ENCODE peak calls at places on chromosomes 6 and 20, in seven cellular contexts. O is AG09309; B is esophagus squamous epithelium; I is H9; J is tibial artery; P is T-helper 2 cell; H is activated CD4-positive, CD25-positive, alpha-beta regulatory T cell. A is an unnamed sample.

GRCh38 chr6:129046526-129046925 is 163.6 kb downstream of the LAMA2 start:
- DNase-seq in I (no peak), H (no peak), B (no peak), P (no peak), O (no peak), J (no peak), A (no peak)

GRCh38 chr6:41352907-41353306 is 17.5 kb downstream of the NCR2 start:
- DNase-seq in H (no peak), P (no peak), O (no peak), J (no peak), I (no peak), B (no peak), A (no peak)

GRCh38 chr20:36065427-36065998 is 89.0 kb upstream of the EPB41L1 start:
- DNase-seq in P (no peak), O (no peak), B (no peak), J (no peak), H (no peak), I (peak), A (no peak)

GRCh38 chr6:170137911-170138910 is 152.7 kb downstream of the DLL1 start:
- DNase-seq in B (no peak), O (no peak), H (no peak), P (no peak), I (no peak), J (peak), A (no peak)

GRCh38 chr20:36153754-36154695 is 515 bp upstream of the EPB41L1 start:
- DNase-seq in B (no peak), O (no peak), P (peak), J (peak), H (no peak), I (peak), A (no peak)

GRCh38 chr20:59526242-59527225 is 77.8 kb upstream of the PHACTR3 start:
- DNase-seq in I (peak), O (no peak), H (no peak), B (no peak), J (no peak), P (no peak), A (no peak)

GRCh38 chr6:109867970-109868358 is 110.1 kb upstream of the GPR6 start:
- DNase-seq in J (no peak), O (peak), P (no peak), H (no peak), B (no peak), I (no peak), A (no peak)

GRCh38 chr6:2744206-2744771 is 6.4 kb downstream of the MYLK4 start:
- DNase-seq in P (no peak), B (no peak), I (no peak), J (no peak), H (no peak), O (no peak), A (no peak)

GRCh38 chr20:3226864-3227263 is 12.1 kb downstream of the SLC4A11 start:
- DNase-seq in I (no peak), O (no peak), J (no peak), H (no peak), P (no peak), B (no peak), A (no peak)

GRCh38 chr6:91428953-91429560 is 842.2 kb upstream of the MAP3K7 start:
- DNase-seq in O (no peak), H (no peak), P (no peak), J (no peak), I (no peak), B (no peak), A (no peak)

GRCh38 chr20:32559753-32560380 is 25.3 kb downstream of the NOL4L start:
- DNase-seq in P (no peak), B (no peak), H (no peak), J (no peak), O (no peak), I (no peak), A (no peak)

GRCh38 chr6:3471286-3471685 is 14.4 kb upstream of the SLC22A23 start:
- DNase-seq in B (no peak), H (no peak), I (no peak), P (no peak), J (no peak), O (no peak), A (no peak)

GRCh38 chr20:833121-833449 is 430 bp upstream of the FAM110A start:
- DNase-seq in P (no peak), O (no peak), B (no peak), I (no peak), H (no peak), J (no peak), A (no peak)

GRCh38 chr6:134363323-134364039 is 45.6 kb upstream of the SGK1 start:
- DNase-seq in H (no peak), I (no peak), O (peak), B (no peak), P (no peak), J (no peak), A (peak)

GRCh38 chr6:35452186-35453090 is at the start of gene FANCE:
- DNase-seq in O (no peak), I (peak), P (peak), H (peak), J (peak), B (peak), A (peak)

GRCh38 chr20:59403261-59403961 is 103.0 kb downstream of the EDN3 start:
- DNase-seq in H (peak), O (no peak), P (peak), J (no peak), B (no peak), I (peak), A (no peak)

GRCh38 chr6:128039542-128039941 is 138.7 kb upstream of the THEMIS start:
- DNase-seq in I (no peak), H (no peak), P (no peak), O (no peak), J (no peak), B (no peak), A (no peak)

GRCh38 chr6:139640453-139640852 is 266.0 kb upstream of the CITED2 start:
- DNase-seq in O (no peak), P (no peak), J (no peak), B (no peak), H (no peak), I (no peak), A (no peak)

GRCh38 chr20:58855506-58856314 is 3.2 kb downstream of the GNAS start:
- DNase-seq in I (no peak), H (no peak), O (no peak), J (no peak), P (no peak), B (no peak), A (no peak)

A was measured in non-pigmented ciliary epithelial cell.